ENCODE peak calls at places on chromosomes 7 and 10, in four cellular contexts. D is A549, Z is transverse colon, Y is tibial artery. Q is an unnamed sample. For H3K9me3, the result is how much of the 10 kb centered on the place peaks cover.

GRCh38 chr10:103062854-103063642 is 130.0 kb downstream of the NT5C2 start:
- DNase-seq in D (peak), Z (no peak), Y (no peak), Q (no peak)

GRCh38 chr7:90594791-90595317 is 1.3 kb upstream of the CDK14 start:
- DNase-seq in D (no peak), Z (no peak), Y (peak), Q (no peak)

GRCh38 chr7:130367088-130367755 is 13.1 kb upstream of the CPA1 start:
- DNase-seq in D (no peak), Z (no peak), Y (no peak), Q (no peak)

GRCh38 chr10:3837909-3838722 is 53.1 kb upstream of the KLF6 start:
- DNase-seq in D (no peak), Z (no peak), Y (no peak), Q (no peak)

GRCh38 chr10:102492983-102493382 is 9.5 kb downstream of the ACTR1A start:
- DNase-seq in D (no peak), Z (no peak), Y (no peak), Q (no peak)

GRCh38 chr7:79055722-79056415 is 397.6 kb downstream of the MAGI2 start:
- DNase-seq in D (no peak), Z (no peak), Y (no peak), Q (no peak)

GRCh38 chr7:23247602-23248335 is 1.2 kb downstream of the GPNMB start:
- DNase-seq in D (no peak), Z (peak), Y (peak), Q (no peak)

GRCh38 chr10:13788701-13789447 is 202.1 kb downstream of the PRPF18 start:
- DNase-seq in D (no peak), Z (peak), Y (peak), Q (no peak)

GRCh38 chr7:82044497-82045080 is 274.7 kb upstream of the HGF start:
- DNase-seq in D (peak), Z (peak), Y (peak), Q (peak)

GRCh38 chr7:88169717-88170320 is 50.0 kb downstream of the SRI start:
- DNase-seq in D (peak), Z (no peak), Y (no peak), Q (no peak)

GRCh38 chr7:150450491-150450992 is at the start of gene GIMAP8:
- DNase-seq in D (no peak), Z (peak), Y (peak), Q (no peak)

GRCh38 chr7:77542399-77542798 is 5.3 kb downstream of the PTPN12 start:
- DNase-seq in D (no peak), Z (no peak), Y (no peak), Q (no peak)

GRCh38 chr10:71513896-71514295 is 117.2 kb downstream of the CDH23 start:
- DNase-seq in D (no peak), Z (no peak), Y (no peak), Q (no peak)

GRCh38 chr10:86062647-86063145 is 303.9 kb downstream of the GRID1 start:
- DNase-seq in D (no peak), Z (no peak), Y (no peak), Q (no peak)

GRCh38 chr7:81285142-81285871 is 366.5 kb upstream of the SEMA3C start:
- DNase-seq in D (no peak), Z (no peak), Y (no peak), Q (no peak)

GRCh38 chr7:29337628-29338116 is 143.1 kb downstream of the CHN2 start:
- DNase-seq in D (no peak), Z (no peak), Y (no peak), Q (no peak)

GRCh38 chr7:137458399-137458798 is 114.9 kb upstream of the PTN start:
- DNase-seq in D (no peak), Z (no peak), Y (no peak), Q (no peak)

GRCh38 chr10:88886557-88886956 is 6.5 kb downstream of the STAMBPL1 start:
- DNase-seq in D (no peak), Z (no peak), Y (no peak), Q (no peak)

GRCh38 chr7:68224041-68224534 is 1227.5 kb downstream of the TYW1 start:
- DNase-seq in D (no peak), Z (no peak), Y (no peak), Q (no peak)

GRCh38 chr7:14507617-14508016 is 394.9 kb downstream of the DGKB start:
- DNase-seq in D (no peak), Z (no peak), Y (no peak), Q (no peak)

GRCh38 chr7:115658223-115658622 is 372.3 kb downstream of the TFEC start:
- DNase-seq in D (no peak), Z (no peak), Y (no peak), Q (no peak)

GRCh38 chr7:115662120-115662519 is 368.4 kb downstream of the TFEC start:
- DNase-seq in D (no peak), Z (no peak), Y (no peak), Q (no peak)

DNA sequence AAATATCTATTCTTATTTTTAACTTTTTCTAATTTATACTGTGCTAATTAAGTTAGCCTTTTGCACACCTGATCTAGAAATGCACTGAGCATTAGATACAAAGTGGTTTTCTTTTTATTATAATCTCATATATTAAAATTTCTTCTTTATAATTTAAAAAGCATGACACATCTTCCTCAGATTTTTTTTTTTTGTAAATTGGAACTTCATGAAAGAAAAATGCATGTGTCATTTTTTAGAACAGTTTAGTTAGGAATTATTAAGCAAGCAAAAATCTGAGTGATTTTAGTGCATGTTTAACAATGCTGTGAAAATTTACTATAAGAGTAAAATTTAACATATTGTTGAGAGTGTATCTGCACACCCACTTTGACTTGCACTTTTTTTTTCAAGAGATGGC is 367.9 kb downstream of the TFEC start:
- DNase-seq in D (no peak), Z (no peak), Y (no peak), Q (no peak)
- H3K4me3 ChIP-seq in D (no peak), Z (no peak), Y (no peak), Q (no peak)

GRCh38 chr10:95391570-95392249 is 100.9 kb upstream of the PDLIM1 start:
- DNase-seq in D (peak), Z (no peak), Y (no peak), Q (no peak)
- TF ChIP-seq CTCF in D (no peak), Z (no peak), Y (no peak), Q (no peak)

GRCh38 chr7:157764193-157764592 is 427.4 kb downstream of the DNAJB6 start:
- DNase-seq in D (no peak), Z (no peak), Y (no peak), Q (no peak)

GRCh38 chr7:157763279-157764000 is 426.6 kb downstream of the DNAJB6 start:
- DNase-seq in D (no peak), Z (no peak), Y (no peak), Q (no peak)

GRCh38 chr7:157762824-157763223 is 426.0 kb downstream of the DNAJB6 start:
- DNase-seq in D (no peak), Z (no peak), Y (no peak), Q (no peak)

GRCh38 chr7:157766098-157766497 is 429.3 kb downstream of the DNAJB6 start:
- DNase-seq in D (no peak), Z (no peak), Y (no peak), Q (no peak)

GRCh38 chr7:157764946-157765537 is 428.2 kb downstream of the DNAJB6 start:
- DNase-seq in D (no peak), Z (no peak), Y (no peak), Q (no peak)
- H3K9me3 ChIP-seq in D (under half), Z (under half), Y (under half), Q (under half)

DNA sequence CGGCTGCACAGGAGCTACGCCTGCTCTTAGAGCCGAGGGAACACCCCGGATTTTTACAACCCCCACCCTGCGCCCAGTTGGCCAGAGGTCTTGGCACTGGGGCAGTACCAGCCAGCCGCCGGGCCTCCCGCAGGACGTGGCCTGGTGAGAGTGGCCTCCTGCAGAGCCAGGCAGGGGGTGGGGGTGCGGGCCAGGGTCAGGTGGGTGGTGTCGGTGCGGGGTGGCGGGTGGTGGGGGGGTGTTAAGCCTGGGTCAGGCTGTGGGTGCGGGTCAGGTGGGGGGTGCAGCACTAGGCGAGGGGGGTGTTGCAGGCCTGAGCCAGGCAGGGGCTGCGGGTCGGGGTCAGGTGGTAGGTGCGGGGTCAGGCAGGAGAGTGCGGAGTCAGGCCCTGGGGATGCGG is 647 bp downstream of the ECHS1 start:
- DNase-seq in D (no peak), Z (peak), Y (no peak), Q (no peak)
- H3K4me3 ChIP-seq in D (peak), Z (peak), Y (peak), Q (no peak)

Q was measured in WERI-Rb-1.